ENCODE peak calls at places on chromosomes 2 and 18, in four cellular contexts. One of them, this sample, is unnamed. For H3K36me3, the result is how much of the 10 kb centered on the place peaks cover.

GRCh38 chr2:42064417-42064942 is 16.7 kb downstream of the PKDCC start:
- DNase-seq in uterus: no peak
- DNase-seq in stomach: no peak
- DNase-seq in SJSA1: peak
- DNase-seq in this sample: no peak

GRCh38 chr2:236876642-236877041 is 209.0 kb upstream of the COPS8 start:
- DNase-seq in uterus: no peak
- DNase-seq in stomach: no peak
- DNase-seq in SJSA1: no peak
- DNase-seq in this sample: no peak

GRCh38 chr18:57846258-57846657 is 43.1 kb upstream of the ATP8B1 start:
- DNase-seq in uterus: no peak
- DNase-seq in stomach: peak
- DNase-seq in SJSA1: peak
- DNase-seq in this sample: no peak

GRCh38 chr2:37350034-37350433 is 5.6 kb downstream of the QPCT start:
- DNase-seq in uterus: no peak
- DNase-seq in stomach: no peak
- DNase-seq in SJSA1: no peak
- DNase-seq in this sample: peak

GRCh38 chr2:8248623-8248957 is 433.3 kb upstream of the ID2 start:
- DNase-seq in uterus: no peak
- DNase-seq in stomach: no peak
- DNase-seq in SJSA1: no peak
- DNase-seq in this sample: no peak

GRCh38 chr2:8168876-8169275 is 513.0 kb upstream of the ID2 start:
- DNase-seq in uterus: no peak
- DNase-seq in stomach: no peak
- DNase-seq in SJSA1: no peak
- DNase-seq in this sample: no peak

GRCh38 chr2:25032094-25032493 is 9.8 kb upstream of the EFR3B start:
- DNase-seq in uterus: no peak
- DNase-seq in stomach: no peak
- DNase-seq in SJSA1: no peak
- DNase-seq in this sample: no peak

GRCh38 chr18:79874553-79875530 is 76.6 kb downstream of the SLC66A2 start:
- DNase-seq in uterus: no peak
- DNase-seq in stomach: no peak
- DNase-seq in SJSA1: no peak
- DNase-seq in this sample: no peak

GRCh38 chr2:18432999-18433398 is 127.5 kb downstream of the RDH14 start:
- DNase-seq in uterus: no peak
- DNase-seq in stomach: no peak
- DNase-seq in SJSA1: no peak
- DNase-seq in this sample: no peak

GRCh38 chr2:226798422-226799210 is 1.0 kb downstream of the IRS1 start:
- DNase-seq in uterus: peak
- DNase-seq in stomach: peak
- DNase-seq in SJSA1: peak
- DNase-seq in this sample: peak

GRCh38 chr2:53445376-53446072 is 322.1 kb upstream of the CHAC2 start:
- DNase-seq in uterus: no peak
- DNase-seq in stomach: no peak
- DNase-seq in SJSA1: no peak
- DNase-seq in this sample: peak

GRCh38 chr18:9627642-9628041 is 13.3 kb upstream of the PPP4R1 start:
- DNase-seq in uterus: no peak
- DNase-seq in stomach: no peak
- DNase-seq in SJSA1: no peak
- DNase-seq in this sample: no peak

GRCh38 chr2:36618381-36618780 is 20.4 kb upstream of the FEZ2 start:
- DNase-seq in uterus: no peak
- DNase-seq in stomach: no peak
- DNase-seq in SJSA1: peak
- DNase-seq in this sample: peak

GRCh38 chr2:208047840-208048239 is 22.5 kb upstream of the PLEKHM3 start:
- DNase-seq in uterus: no peak
- DNase-seq in stomach: no peak
- DNase-seq in SJSA1: no peak
- DNase-seq in this sample: no peak

GRCh38 chr2:240640939-240641338 is 15.7 kb downstream of the GPR35 start:
- DNase-seq in uterus: no peak
- DNase-seq in stomach: peak
- DNase-seq in SJSA1: no peak
- DNase-seq in this sample: no peak

GRCh38 chr18:53796042-53796729 is 428.3 kb downstream of the MBD2 start:
- DNase-seq in uterus: no peak
- DNase-seq in stomach: no peak
- DNase-seq in SJSA1: peak
- DNase-seq in this sample: no peak

GRCh38 chr2:159564081-159564480 is 52.3 kb downstream of the BAZ2B start:
- DNase-seq in uterus: no peak
- DNase-seq in stomach: no peak
- DNase-seq in SJSA1: no peak
- DNase-seq in this sample: no peak

GRCh38 chr18:58175122-58175687 is 131.2 kb downstream of the NEDD4L start:
- DNase-seq in uterus: no peak
- DNase-seq in stomach: no peak
- DNase-seq in SJSA1: no peak
- DNase-seq in this sample: no peak

GRCh38 chr2:58140508-58141072 is 94.0 kb downstream of the VRK2 start:
- DNase-seq in uterus: no peak
- DNase-seq in stomach: no peak
- DNase-seq in SJSA1: no peak
- DNase-seq in this sample: no peak

GRCh38 chr2:221502270-221502973 is 69.7 kb downstream of the EPHA4 start:
- DNase-seq in uterus: no peak
- DNase-seq in stomach: no peak
- DNase-seq in SJSA1: no peak
- DNase-seq in this sample: no peak

GRCh38 chr18:5455644-5456043 is 88.2 kb downstream of the EPB41L3 start:
- DNase-seq in uterus: no peak
- DNase-seq in stomach: no peak
- DNase-seq in SJSA1: no peak
- DNase-seq in this sample: no peak

DNA sequence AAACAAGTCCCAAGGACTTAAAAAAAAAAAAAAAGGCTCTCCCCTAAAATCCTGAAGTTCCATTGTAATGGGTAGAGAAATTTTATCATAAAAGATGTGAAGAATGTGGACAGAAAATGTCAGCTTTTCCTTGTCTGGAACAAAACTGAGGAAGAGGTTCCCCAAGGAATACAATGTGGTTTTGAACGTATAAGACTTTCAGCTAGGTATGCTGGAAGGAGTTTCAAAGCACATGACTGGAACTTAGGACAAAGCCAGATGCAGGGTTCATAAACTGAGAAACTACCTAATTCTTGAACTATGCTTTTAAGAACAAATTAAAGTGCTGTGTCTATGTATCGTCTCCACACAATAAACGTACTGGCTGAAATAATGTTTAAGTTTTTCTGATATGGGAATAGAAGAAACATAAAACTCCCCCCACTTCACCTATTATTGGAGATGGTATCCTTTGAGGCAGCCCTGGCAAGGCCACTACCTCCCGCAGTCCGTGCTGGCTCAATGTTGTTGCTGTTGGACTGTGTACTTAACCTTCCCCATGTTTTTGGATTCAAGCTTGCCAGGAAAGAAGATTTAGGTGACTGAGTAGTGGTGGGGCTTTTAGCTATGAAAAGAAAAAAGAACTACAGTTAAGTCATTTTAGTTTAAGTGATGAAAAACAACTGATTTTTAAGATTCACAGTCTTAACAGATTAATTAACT is 84.2 kb upstream of the DNER start:
- DNase-seq in uterus: no peak
- DNase-seq in stomach: no peak
- DNase-seq in SJSA1: no peak
- DNase-seq in this sample: no peak
- H3K36me3 ChIP-seq in uterus: under half
- H3K36me3 ChIP-seq in stomach: half or more
- H3K36me3 ChIP-seq in SJSA1: half or more
- H3K36me3 ChIP-seq in this sample: under half

DNA sequence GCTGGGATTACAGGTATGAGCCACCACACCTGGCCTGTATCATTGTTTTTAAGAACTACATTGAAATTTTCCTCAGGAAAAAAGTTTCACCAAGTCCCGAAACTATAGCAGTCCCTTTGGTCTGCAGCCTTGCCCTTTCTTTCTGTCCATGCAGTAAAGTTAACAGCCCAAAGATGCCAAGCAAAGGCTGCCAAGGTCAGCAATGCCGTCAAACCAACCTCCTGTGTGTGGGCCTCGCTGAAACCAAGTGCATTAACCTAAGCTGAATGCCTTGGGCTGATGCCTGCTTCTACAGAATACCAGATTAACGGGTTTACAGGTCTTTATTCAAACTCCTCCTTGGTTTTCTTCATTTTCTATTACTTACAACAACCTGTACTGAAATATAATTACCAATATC is 73.1 kb downstream of the EIF5B start:
- DNase-seq in uterus: no peak
- DNase-seq in stomach: no peak
- DNase-seq in SJSA1: no peak
- DNase-seq in this sample: no peak
- H3K36me3 ChIP-seq in uterus: under half
- H3K36me3 ChIP-seq in stomach: half or more
- H3K36me3 ChIP-seq in SJSA1: half or more
- H3K36me3 ChIP-seq in this sample: under half

GRCh38 chr2:128169497-128169896 is 78.5 kb downstream of the UGGT1 start:
- DNase-seq in uterus: no peak
- DNase-seq in stomach: no peak
- DNase-seq in SJSA1: no peak
- DNase-seq in this sample: no peak
- H3K36me3 ChIP-seq in uterus: under half
- H3K36me3 ChIP-seq in stomach: half or more
- H3K36me3 ChIP-seq in SJSA1: half or more
- H3K36me3 ChIP-seq in this sample: under half

DNA sequence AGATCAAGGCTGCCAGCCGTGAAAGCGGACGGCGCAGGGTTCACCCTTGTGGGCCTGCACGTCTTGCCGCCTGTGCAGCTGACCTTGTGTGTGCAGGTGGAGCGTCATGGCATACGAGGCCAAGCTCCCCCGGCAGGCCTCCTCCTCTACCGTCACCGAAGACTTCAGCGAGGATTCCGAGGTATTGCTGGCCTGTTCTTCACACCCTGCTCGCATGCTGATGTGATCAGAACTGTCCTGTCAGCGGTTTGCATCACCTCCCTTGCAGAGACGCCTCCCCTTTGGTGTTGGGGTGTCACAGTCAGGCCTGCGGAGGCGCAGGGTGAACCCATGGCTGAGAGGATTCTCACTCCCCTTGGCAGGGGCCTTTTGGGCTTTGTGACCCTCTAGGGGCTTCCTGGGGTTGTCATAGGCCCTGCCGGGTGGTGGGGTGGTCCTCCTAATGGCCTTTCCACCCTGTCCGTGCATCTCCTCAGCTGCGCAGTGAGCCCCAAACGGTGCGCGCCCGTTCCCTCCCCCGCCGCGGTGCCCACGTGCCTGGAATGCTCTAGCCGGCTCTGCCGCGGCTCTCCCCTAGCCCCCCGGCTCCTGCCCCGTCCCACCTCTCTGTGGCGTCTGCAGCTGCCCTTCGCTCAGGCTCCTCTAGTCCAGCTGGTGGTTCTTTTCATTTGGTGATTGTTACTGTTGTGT is 92.5 kb downstream of the DGKD start:
- DNase-seq in uterus: no peak
- DNase-seq in stomach: no peak
- DNase-seq in SJSA1: peak
- DNase-seq in this sample: no peak
- H3K36me3 ChIP-seq in uterus: under half
- H3K36me3 ChIP-seq in stomach: half or more
- H3K36me3 ChIP-seq in SJSA1: half or more
- H3K36me3 ChIP-seq in this sample: under half

GRCh38 chr2:140565756-140566155 is 1565.1 kb downstream of the LRP1B start:
- DNase-seq in uterus: no peak
- DNase-seq in stomach: no peak
- DNase-seq in SJSA1: no peak
- DNase-seq in this sample: no peak
- H3K36me3 ChIP-seq in uterus: under half
- H3K36me3 ChIP-seq in stomach: under half
- H3K36me3 ChIP-seq in SJSA1: under half
- H3K36me3 ChIP-seq in this sample: under half

GRCh38 chr2:43948370-43948769 is 47.4 kb downstream of the LRPPRC start:
- DNase-seq in uterus: no peak
- DNase-seq in stomach: no peak
- DNase-seq in SJSA1: no peak
- DNase-seq in this sample: no peak
- H3K36me3 ChIP-seq in uterus: under half
- H3K36me3 ChIP-seq in stomach: half or more
- H3K36me3 ChIP-seq in SJSA1: half or more
- H3K36me3 ChIP-seq in this sample: under half

GRCh38 chr2:96552284-96553175 is 16.0 kb downstream of the ARID5A start:
- DNase-seq in uterus: no peak
- DNase-seq in stomach: no peak
- DNase-seq in SJSA1: no peak
- DNase-seq in this sample: no peak
- H3K36me3 ChIP-seq in uterus: under half
- H3K36me3 ChIP-seq in stomach: half or more
- H3K36me3 ChIP-seq in SJSA1: under half
- H3K36me3 ChIP-seq in this sample: under half

This sample was measured in MM.1S.